ENCODE peak calls at places on chromosomes 16 and 17, in four cellular contexts. P, M, L and T are unnamed samples.

GRCh38 chr17:60167095-60167741 is 17.4 kb downstream of the CA4 start:
- DNase-seq in P (no peak), M (no peak), L (no peak), T (no peak)

GRCh38 chr16:55062446-55062845 is 131.8 kb downstream of the IRX5 start:
- DNase-seq in P (no peak), M (peak; percentile 4), L (no peak), T (no peak)

GRCh38 chr16:67535201-67535600 is 6.6 kb downstream of the RIPOR1 start:
- DNase-seq in P (no peak), M (no peak), L (no peak), T (no peak)

GRCh38 chr17:71269201-71269600 is 851.6 kb upstream of the SOX9 start:
- DNase-seq in P (no peak), M (no peak), L (no peak), T (no peak)

GRCh38 chr16:83996481-83997252 is 28.6 kb downstream of the NECAB2 start:
- DNase-seq in P (no peak), M (no peak), L (no peak), T (no peak)

GRCh38 chr17:8887834-8888703 is 20.6 kb upstream of the PIK3R6 start:
- DNase-seq in P (peak; percentile 97), M (no peak), L (peak; percentile 52), T (peak; percentile 14)

GRCh38 chr16:10606607-10607006 is 26.2 kb upstream of the EMP2 start:
- DNase-seq in P (no peak), M (no peak), L (no peak), T (no peak)

GRCh38 chr17:14306602-14307001 is 5.7 kb downstream of the HS3ST3B1 start:
- DNase-seq in P (no peak), M (no peak), L (no peak), T (no peak)

GRCh38 chr16:75305364-75306101 is 54.1 kb upstream of the BCAR1 start:
- DNase-seq in P (no peak), M (peak; percentile 100), L (no peak), T (peak; percentile 100)

GRCh38 chr17:75588546-75589016 is 981 bp downstream of the MYO15B start:
- DNase-seq in P (no peak), M (no peak), L (peak; percentile 47), T (no peak)

GRCh38 chr17:37820313-37821024 is 75.6 kb upstream of the HNF1B start:
- DNase-seq in P (no peak), M (no peak), L (no peak), T (no peak)

GRCh38 chr16:75011634-75012307 is 12.9 kb downstream of the ZNRF1 start:
- DNase-seq in P (no peak), M (peak; percentile 92), L (no peak), T (peak; percentile 86)

GRCh38 chr17:68972119-68972704 is 17.0 kb upstream of the ABCA8 start:
- DNase-seq in P (no peak), M (peak; percentile 36), L (peak; percentile 15), T (peak; percentile 41)

GRCh38 chr16:82855471-82855870 is 228.7 kb downstream of the CDH13 start:
- DNase-seq in P (no peak), M (no peak), L (no peak), T (no peak)

GRCh38 chr16:85615014-85615851 is 2.1 kb downstream of the GSE1 start:
- DNase-seq in P (peak; percentile 70), M (no peak), L (peak; percentile 69), T (peak; percentile 60)

GRCh38 chr16:64627781-64628180 is 494.1 kb downstream of the CDH11 start:
- DNase-seq in P (no peak), M (no peak), L (no peak), T (no peak)

GRCh38 chr16:11257131-11257938 is 1.3 kb upstream of the SOCS1 start:
- DNase-seq in P (peak; percentile 88), M (peak; percentile 84), L (peak; percentile 62), T (peak; percentile 87)

GRCh38 chr17:74994440-74994839 is 7.0 kb downstream of the CDR2L start:
- DNase-seq in P (no peak), M (peak; percentile 70), L (no peak), T (peak; percentile 17)

GRCh38 chr17:35312346-35312745 is 61.1 kb downstream of the SLFN11 start:
- DNase-seq in P (no peak), M (no peak), L (no peak), T (no peak)

GRCh38 chr16:29806641-29807425 is 504 bp downstream of the MAZ start:
- DNase-seq in P (peak; percentile 76), M (no peak), L (no peak), T (peak; percentile 31)

GRCh38 chr17:68344701-68345136 is 53.4 kb downstream of the ARSG start:
- DNase-seq in P (no peak), M (no peak), L (peak; percentile 23), T (no peak)

GRCh38 chr16:21626659-21627277 is 25.6 kb downstream of the IGSF6 start:
- DNase-seq in P (no peak), M (peak; percentile 88), L (no peak), T (peak; percentile 95)

GRCh38 chr17:71505200-71505599 is 615.6 kb upstream of the SOX9 start:
- DNase-seq in P (no peak), M (peak; percentile 85), L (no peak), T (no peak)

GRCh38 chr16:84868829-84869457 is 49.2 kb downstream of the CRISPLD2 start:
- DNase-seq in P (no peak), M (no peak), L (no peak), T (no peak)

GRCh38 chr17:76682306-76682705 is 28.5 kb downstream of the MXRA7 start:
- DNase-seq in P (no peak), M (no peak), L (no peak), T (peak; percentile 83)

GRCh38 chr17:79530361-79531105 is 80.3 kb downstream of the RBFOX3 start:
- DNase-seq in P (no peak), M (no peak), L (no peak), T (no peak)
- H4K91ac ChIP-seq in P (no peak overlapping the region), M (no peak overlapping the region), L (no peak overlapping the region), T (no peak overlapping the region)

GRCh38 chr17:61461967-61462733 is 9.9 kb downstream of the TBX4 start:
- DNase-seq in P (peak; percentile 55), M (no peak), L (no peak), T (peak; percentile 22)
- H3K4me2 ChIP-seq in P (peak overlapping the region; percentile 48), M (peak overlapping the region; percentile 89), L (peak overlapping the region; percentile 48), T (peak overlapping the region; percentile 52)

DNA sequence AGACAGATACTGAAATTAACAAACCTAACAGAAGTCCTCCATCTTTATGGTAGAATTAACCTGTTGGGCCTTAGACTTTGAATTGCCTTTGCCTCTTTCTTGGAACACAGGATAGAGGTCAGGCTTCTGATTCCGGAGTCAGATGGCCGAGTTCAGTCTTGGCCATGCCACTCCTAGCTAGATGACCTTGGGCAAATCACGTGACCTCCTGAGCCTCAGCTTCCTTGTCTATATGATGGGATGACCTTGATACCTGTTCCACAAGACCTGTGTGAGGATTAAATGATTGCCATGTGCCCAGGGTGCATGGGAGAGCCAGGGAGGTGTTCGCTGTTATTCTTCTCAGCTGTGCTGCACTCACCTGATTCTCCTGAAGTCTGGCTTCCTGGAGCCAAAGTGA is 161.4 kb downstream of the CMIP start:
- DNase-seq in P (no peak), M (no peak), L (no peak), T (no peak)
- H4K91ac ChIP-seq in P (no peak overlapping the region), M (no peak overlapping the region), L (no peak overlapping the region), T (no peak overlapping the region)

GRCh38 chr16:3007059-3007956 is 5.4 kb upstream of the CLDN9 start:
- DNase-seq in P (peak; percentile 75), M (no peak), L (no peak), T (no peak)
- H3K4me2 ChIP-seq in P (peak overlapping the region; percentile 53), M (no peak overlapping the region), L (no peak overlapping the region), T (no peak overlapping the region)

GRCh38 chr16:87515475-87516330 is 22.9 kb upstream of the ZCCHC14 start:
- DNase-seq in P (no peak), M (no peak), L (no peak), T (no peak)
- H4K91ac ChIP-seq in P (no peak overlapping the region), M (no peak overlapping the region), L (no peak overlapping the region), T (no peak overlapping the region)

DNA sequence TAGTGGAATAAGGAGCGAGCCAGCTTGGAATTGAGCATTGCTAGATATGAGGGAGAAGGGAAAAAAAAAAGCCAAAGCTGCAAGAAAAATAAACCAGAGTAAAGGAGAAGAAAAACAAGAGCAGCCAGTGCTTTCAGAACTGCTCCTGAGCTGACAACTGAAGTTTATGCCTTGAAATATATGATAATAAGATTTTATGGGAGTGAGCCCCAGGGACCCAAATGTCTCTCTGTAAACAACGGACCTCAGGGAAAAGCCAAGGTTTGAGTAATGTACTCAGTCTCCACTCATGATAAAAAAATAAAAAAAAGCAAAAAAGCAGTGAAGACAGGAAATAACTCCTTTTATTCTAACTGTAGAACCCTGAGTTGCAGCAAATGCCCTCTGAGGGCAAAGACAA is 132.6 kb downstream of the SNX11 start:
- DNase-seq in P (no peak), M (no peak), L (no peak), T (no peak)
- H3K4me2 ChIP-seq in P (no peak overlapping the region), M (no peak overlapping the region), L (no peak overlapping the region), T (no peak overlapping the region)

DNA sequence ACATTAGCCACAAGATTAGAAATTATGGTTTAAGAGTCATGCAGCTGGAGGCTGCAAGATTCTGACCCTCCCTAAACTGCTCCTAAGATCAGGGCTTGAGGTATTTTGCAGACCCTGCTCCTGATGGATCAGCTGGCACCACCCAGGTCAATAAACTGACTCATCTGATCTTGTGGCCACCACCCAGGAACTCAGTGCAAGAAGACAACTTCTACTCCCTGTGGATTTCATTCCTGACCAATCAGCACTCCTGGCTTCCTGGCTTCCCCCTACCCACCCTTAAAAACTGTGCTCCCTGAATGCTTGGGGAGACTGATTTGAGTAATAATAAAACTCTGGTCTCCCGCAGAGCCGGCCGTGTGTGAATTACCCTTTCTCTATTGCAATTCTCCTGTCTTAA is 25.0 kb upstream of the MILR1 start:
- DNase-seq in P (no peak), M (no peak), L (no peak), T (no peak)
- H4K91ac ChIP-seq in P (no peak overlapping the region), M (no peak overlapping the region), L (no peak overlapping the region), T (no peak overlapping the region)

GRCh38 chr17:39774043-39774442 is 36.3 kb downstream of the GRB7 start:
- DNase-seq in P (no peak), M (no peak), L (no peak), T (no peak)
- H3K4me2 ChIP-seq in P (no peak overlapping the region), M (no peak overlapping the region), L (no peak overlapping the region), T (no peak overlapping the region)

GRCh38 chr17:56595831-56596740 is 2.6 kb downstream of the NOG start:
- DNase-seq in P (peak; percentile 89), M (peak; percentile 10), L (peak; percentile 77), T (peak; percentile 34)
- H4K91ac ChIP-seq in P (no peak overlapping the region), M (peak overlapping the region; percentile 62), L (no peak overlapping the region), T (no peak overlapping the region)